ENCODE peak calls at places on chromosomes 13 and 19, in seven cellular contexts. N is heart left ventricle, Y is kidney, Q is upper lobe of right lung, E is PC-3, J is stomach, O is A549. R is an unnamed sample. For H3K4me1, the result is how much of the 10 kb centered on the place peaks cover.

GRCh38 chr13:97855570-97855970 is 97.9 kb upstream of the IPO5 start:
- DNase-seq in Q (no peak), N (no peak), Y (no peak), O (peak), E (peak), J (no peak), R (peak)

GRCh38 chr19:5048727-5049553 is 80.0 kb downstream of the KDM4B start:
- DNase-seq in N (no peak), Y (no peak), E (peak), O (peak), J (no peak), Q (no peak), R (no peak)

GRCh38 chr13:86193281-86193680 is 394.1 kb upstream of the SLITRK6 start:
- DNase-seq in J (no peak), N (no peak), Q (no peak), O (no peak), Y (no peak), E (peak), R (peak)

GRCh38 chr13:80654638-80655249 is 313.8 kb upstream of the SPRY2 start:
- DNase-seq in Y (peak), O (no peak), Q (peak), E (no peak), J (no peak), N (peak), R (no peak)

GRCh38 chr19:43705729-43706128 is 10.1 kb upstream of the IRGC start:
- DNase-seq in E (no peak), Y (no peak), Q (no peak), O (no peak), N (no peak), J (no peak), R (no peak)

GRCh38 chr13:33678906-33679657 is 138.9 kb upstream of the RFC3 start:
- DNase-seq in Q (peak), O (peak), J (peak), E (peak), Y (peak), N (peak), R (no peak)

GRCh38 chr13:42017264-42017663 is 31.2 kb upstream of the DGKH start:
- DNase-seq in E (peak), Y (no peak), O (no peak), N (no peak), Q (no peak), J (no peak), R (no peak)

GRCh38 chr19:17325881-17326594 is 8.6 kb downstream of the ANO8 start:
- DNase-seq in N (no peak), Y (peak), J (peak), E (no peak), Q (no peak), O (no peak), R (no peak)

GRCh38 chr19:5926641-5927438 is 12.8 kb downstream of the CAPS start:
- DNase-seq in J (no peak), N (no peak), Y (no peak), O (no peak), Q (no peak), E (no peak), R (no peak)

DNA sequence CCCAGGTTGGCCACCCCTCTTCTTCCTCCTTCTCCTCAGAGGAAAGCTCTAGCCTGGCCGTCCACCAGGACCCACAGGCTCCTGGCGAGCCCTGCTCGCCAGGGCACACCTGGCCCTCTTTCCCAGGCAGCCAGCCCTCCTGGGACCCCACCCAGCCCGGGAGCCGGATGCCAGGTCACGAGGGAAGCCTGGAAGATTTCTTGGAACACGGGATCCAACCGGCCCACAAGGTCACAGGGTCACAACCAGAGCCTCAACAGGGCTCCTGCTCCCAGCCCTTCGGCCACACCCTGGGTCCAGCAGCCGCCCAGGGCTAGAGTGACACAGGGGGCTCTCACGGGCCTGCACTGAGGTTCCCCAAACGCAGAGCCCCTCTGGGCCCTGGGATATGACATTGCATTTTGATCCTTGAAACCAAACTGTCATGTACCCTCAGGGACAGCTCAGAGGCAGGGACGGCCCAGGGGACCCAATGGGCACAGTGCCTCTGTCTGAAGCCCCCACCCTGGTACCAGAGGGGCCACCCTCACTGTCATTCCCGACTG is 5.5 kb downstream of the MKNK2 start:
- DNase-seq in O (no peak), E (no peak), Y (peak), J (peak), N (no peak), Q (no peak), R (no peak)
- H3K4me1 ChIP-seq in O (half or more), E (under half), Y (under half), J (half or more), N (half or more), Q (half or more), R (under half)

DNA sequence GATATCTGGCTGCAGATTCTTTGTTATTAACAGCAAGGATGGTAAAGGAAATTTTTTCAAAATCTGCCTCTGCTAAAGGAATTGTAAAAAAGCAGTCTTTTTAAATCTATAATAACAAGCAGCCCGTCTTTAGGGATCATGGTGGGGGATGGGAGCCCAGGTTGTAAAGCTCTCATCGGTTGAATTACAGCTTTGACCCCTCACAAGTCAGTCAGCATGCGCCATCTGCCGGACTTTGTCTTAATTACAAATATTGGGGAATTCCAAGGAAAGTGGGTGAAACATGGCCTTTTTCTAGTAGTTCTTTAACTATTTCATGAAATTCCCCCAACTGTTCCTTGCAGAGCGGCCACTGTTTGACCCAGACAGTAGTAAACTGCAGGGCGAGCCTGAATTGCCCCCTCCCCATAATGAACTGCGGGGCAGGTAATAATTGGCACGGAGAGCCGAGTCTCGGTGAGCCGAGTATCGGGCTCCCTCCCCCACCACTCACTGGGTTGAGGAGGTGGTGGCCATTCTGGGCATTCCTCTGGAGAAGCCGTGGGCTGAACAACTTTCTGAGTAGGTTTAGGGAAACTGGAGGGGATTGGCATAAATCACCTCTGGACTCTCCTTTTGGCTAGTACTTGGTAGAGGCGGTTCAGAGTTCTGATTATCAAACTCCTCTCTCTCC is 11.6 kb downstream of the ZNF578 start:
- DNase-seq in N (no peak), E (no peak), O (peak), Q (no peak), Y (no peak), J (no peak), R (peak)
- TF ChIP-seq CTCF in N (no peak), E (peak), O (no peak), Q (no peak), Y (no peak), J (no peak), R (no peak)

GRCh38 chr19:19460258-19460731 is 54.8 kb downstream of the GATAD2A start:
- DNase-seq in J (no peak), Q (no peak), N (no peak), E (no peak), Y (peak), O (no peak), R (no peak)
- H3K4me3 ChIP-seq in J (peak), Q (peak), N (peak), E (no peak), Y (peak), O (no peak), R (no peak)

GRCh38 chr13:38341149-38341692 is 8.4 kb upstream of the UFM1 start:
- DNase-seq in N (no peak), Q (no peak), E (no peak), J (no peak), Y (no peak), O (no peak), R (peak)
- H3K4me1 ChIP-seq in N (under half), Q (under half), E (under half), J (under half), Y (under half), O (under half), R (under half)

GRCh38 chr13:106858910-106859309 is 291.0 kb upstream of the ARGLU1 start:
- DNase-seq in J (no peak), Q (no peak), N (no peak), E (peak), Y (no peak), O (no peak), R (no peak)

GRCh38 chr13:106859505-106859904 is 291.6 kb upstream of the ARGLU1 start:
- DNase-seq in N (no peak), E (peak), O (no peak), Y (no peak), J (no peak), Q (no peak), R (no peak)
- TF ChIP-seq CTCF in N (no peak), E (no peak), O (no peak), Y (no peak), J (no peak), Q (no peak), R (no peak)